ENCODE peak calls at places on chromosomes 3 and 15, in five cellular contexts. L, C, B, R and T are unnamed samples.

GRCh38 chr3:56339671-56340070 is 128.6 kb downstream of the ERC2 start:
- DNase-seq in B (no peak), C (no peak), R (no peak), L (no peak), T (no peak)

GRCh38 chr3:183116051-183116614 is 16.8 kb upstream of the MCCC1 start:
- DNase-seq in C (no peak), B (no peak), R (peak), L (peak), T (no peak)

GRCh38 chr3:115843206-115843605 is 219.9 kb downstream of the GAP43 start:
- DNase-seq in B (no peak), R (no peak), L (no peak), C (no peak), T (no peak)

GRCh38 chr3:171553085-171553484 is 92.9 kb upstream of the TNIK start:
- DNase-seq in L (no peak), C (no peak), R (no peak), B (no peak), T (no peak)

GRCh38 chr15:68639926-68640600 is 61.3 kb downstream of the CORO2B start:
- DNase-seq in R (no peak), L (no peak), C (no peak), B (no peak), T (no peak)

GRCh38 chr15:90388462-90389182 is 580 bp downstream of the IQGAP1 start:
- DNase-seq in B (peak), C (peak), R (peak), L (peak), T (peak)

GRCh38 chr15:99895956-99896311 is 162.7 kb upstream of the LYSMD4 start:
- DNase-seq in L (no peak), B (no peak), R (no peak), C (no peak), T (no peak)

GRCh38 chr3:45008117-45008516 is 18.0 kb upstream of the CLEC3B start:
- DNase-seq in B (peak), L (peak), R (no peak), C (no peak), T (no peak)

GRCh38 chr3:149170672-149171071 is 41.2 kb downstream of the HPS3 start:
- DNase-seq in R (no peak), B (no peak), C (no peak), L (no peak), T (no peak)

GRCh38 chr3:102163039-102163817 is 271.6 kb upstream of the ZPLD1 start:
- DNase-seq in C (peak), L (peak), R (no peak), B (peak), T (no peak)

GRCh38 chr15:89647191-89647851 is 7.9 kb downstream of the KIF7 start:
- DNase-seq in C (peak), B (peak), R (peak), L (peak), T (no peak)

GRCh38 chr3:66537735-66538134 is 36.9 kb upstream of the LRIG1 start:
- DNase-seq in B (no peak), C (no peak), R (no peak), L (no peak), T (no peak)

GRCh38 chr3:53382106-53382505 is 34.8 kb upstream of the DCP1A start:
- DNase-seq in B (peak), L (peak), C (peak), R (no peak), T (no peak)

GRCh38 chr3:175620093-175620492 is 761.0 kb downstream of the NAALADL2 start:
- DNase-seq in C (no peak), L (no peak), R (no peak), B (no peak), T (no peak)

GRCh38 chr3:27713066-27713400 is 9.1 kb downstream of the EOMES start:
- DNase-seq in L (no peak), B (no peak), R (no peak), C (no peak), T (no peak)

GRCh38 chr3:140441006-140441405 is 236.9 kb upstream of the TRIM42 start:
- DNase-seq in R (no peak), L (peak), B (peak), C (peak), T (no peak)

GRCh38 chr3:194720048-194720447 is 34.4 kb downstream of the FAM43A start:
- DNase-seq in B (no peak), C (no peak), L (no peak), R (no peak), T (no peak)

GRCh38 chr15:52013151-52013791 is 5.7 kb upstream of the MAPK6 start:
- DNase-seq in R (no peak), B (peak), C (peak), L (peak), T (no peak)

GRCh38 chr3:42601898-42602581 is 1.6 kb downstream of the NKTR start:
- DNase-seq in C (no peak), R (peak), L (peak), B (peak), T (no peak)

GRCh38 chr3:115912372-115912771 is 289.1 kb downstream of the GAP43 start:
- DNase-seq in B (peak), R (no peak), C (no peak), L (peak), T (no peak)

GRCh38 chr15:40340038-40340739 is 550 bp downstream of the CCDC9B start:
- DNase-seq in R (no peak), B (peak), L (peak), C (peak), T (no peak)

GRCh38 chr15:96345560-96346389 is 15.3 kb downstream of the NR2F2 start:
- DNase-seq in C (peak), L (peak), R (peak), B (peak), T (no peak)

GRCh38 chr15:56587686-56588085 is 122.7 kb upstream of the MNS1 start:
- DNase-seq in B (peak), L (peak), C (no peak), R (no peak), T (no peak)

GRCh38 chr3:185657211-185657610 is 71.1 kb downstream of the SENP2 start:
- DNase-seq in R (no peak), C (no peak), L (no peak), B (no peak), T (no peak)

GRCh38 chr15:79673416-79674123 is 223.2 kb downstream of the MTHFS start:
- DNase-seq in B (peak), C (peak), L (peak), R (peak), T (no peak)

GRCh38 chr3:194256040-194256945 is 94.8 kb downstream of the CPN2 start:
- DNase-seq in R (no peak), B (no peak), L (no peak), C (no peak), T (no peak)

GRCh38 chr15:87227846-87228245 is 1028.7 kb downstream of the NTRK3 start:
- DNase-seq in L (no peak), R (no peak), C (peak), B (peak), T (no peak)

GRCh38 chr15:79265167-79265566 is 17.4 kb upstream of the ANKRD34C start:
- DNase-seq in L (no peak), C (no peak), R (no peak), B (no peak), T (no peak)

GRCh38 chr3:42660898-42661297 is 7.4 kb downstream of the ZBTB47 start:
- DNase-seq in C (no peak), L (no peak), B (no peak), R (peak), T (no peak)

GRCh38 chr3:143139786-143140185 is 20.2 kb downstream of the CHST2 start:
- DNase-seq in C (no peak), L (peak), R (no peak), B (peak), T (no peak)

GRCh38 chr3:106121491-106122289 is 252.9 kb upstream of the CBLB start:
- DNase-seq in R (no peak), L (no peak), B (no peak), C (no peak), T (no peak)

GRCh38 chr3:14200276-14200675 is 21.7 kb downstream of the LSM3 start:
- DNase-seq in L (no peak), C (no peak), B (peak), R (no peak), T (no peak)

GRCh38 chr3:14202874-14203520 is 24.4 kb downstream of the LSM3 start:
- DNase-seq in C (no peak), B (no peak), L (no peak), R (no peak), T (no peak)

GRCh38 chr3:14200841-14201240 is 22.2 kb downstream of the LSM3 start:
- DNase-seq in R (no peak), L (no peak), B (peak), C (no peak), T (no peak)

GRCh38 chr3:14201881-14202684 is 23.5 kb downstream of the LSM3 start:
- DNase-seq in L (no peak), C (no peak), B (no peak), R (no peak), T (no peak)

DNA sequence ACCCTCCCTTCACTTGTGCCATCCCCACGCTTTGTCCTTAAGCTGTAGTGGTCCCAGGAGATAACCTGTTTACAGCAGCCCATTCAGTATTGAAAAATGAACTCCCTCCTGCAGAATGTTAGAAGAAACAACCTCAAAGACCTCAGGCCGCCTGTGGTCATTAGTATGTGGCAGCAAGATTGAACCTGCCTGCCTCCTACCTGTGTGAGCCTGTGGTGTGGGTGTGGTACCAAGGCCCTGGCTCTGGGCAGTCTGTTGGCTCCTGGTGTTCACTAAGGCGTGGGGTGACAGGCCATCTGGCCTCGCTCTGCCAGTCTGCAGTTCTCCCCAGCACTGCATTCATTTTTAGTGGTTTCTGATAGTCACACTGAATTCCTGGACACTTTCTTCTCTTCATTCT is 21.0 kb downstream of the LSM3 start:
- DNase-seq in C (no peak), R (no peak), L (no peak), B (no peak), T (no peak)
- TF ChIP-seq CTCF in C (no peak), R (no peak), L (no peak), B (no peak), T (no peak)

DNA sequence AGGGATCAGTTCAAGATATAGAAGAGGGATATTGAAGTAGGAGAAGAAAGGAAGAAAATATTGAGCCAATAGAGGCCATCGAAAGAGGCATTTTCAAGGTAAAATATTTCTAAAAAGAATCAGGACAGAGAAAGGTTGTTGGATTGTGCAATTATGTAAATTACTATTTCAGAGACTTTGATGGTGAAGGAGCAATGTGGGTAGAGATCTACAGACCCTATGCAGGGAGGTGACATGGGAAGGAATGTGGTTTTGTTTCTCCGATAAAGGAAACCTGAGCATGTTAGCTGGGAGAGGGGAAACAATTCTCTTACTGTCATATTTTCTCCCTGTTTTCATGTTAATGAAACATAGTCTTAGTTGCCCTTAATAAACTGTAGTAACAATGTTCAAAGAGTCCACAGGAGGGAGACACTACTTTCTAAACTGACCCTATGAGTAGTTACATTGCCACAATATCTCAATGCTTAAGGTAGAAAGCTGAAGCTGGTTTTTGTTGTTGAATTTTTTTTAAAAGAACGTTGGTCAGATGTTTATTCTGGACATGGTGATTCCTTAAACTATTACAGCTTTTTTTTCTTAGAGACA is 133.3 kb downstream of the GRM7 start:
- DNase-seq in L (peak), R (no peak), B (no peak), C (peak), T (no peak)
- TF ChIP-seq CTCF in L (no peak), R (no peak), B (no peak), C (peak), T (no peak)

DNA sequence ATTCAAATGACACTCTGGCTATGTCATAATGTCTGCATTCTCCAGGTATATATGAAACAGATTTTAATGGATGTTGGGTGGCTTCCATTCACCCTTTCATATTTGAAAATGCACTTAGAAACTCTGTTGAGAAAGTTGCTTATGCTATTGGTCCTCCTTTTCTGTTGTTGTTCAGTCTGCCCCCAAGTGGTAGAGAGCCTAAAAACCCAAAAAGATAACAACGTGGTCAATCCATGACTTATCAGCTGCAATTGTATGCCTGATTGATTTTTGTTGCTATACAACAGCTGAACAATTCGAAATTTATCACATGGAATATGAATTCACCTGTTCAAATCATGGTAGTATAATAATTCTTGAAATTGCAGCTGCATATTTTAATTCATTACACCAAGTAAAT is 279.8 kb downstream of the ROBO2 start:
- DNase-seq in C (no peak), L (peak), B (peak), R (no peak), T (no peak)
- TF ChIP-seq CTCF in C (peak), L (peak), B (peak), R (no peak), T (no peak)

GRCh38 chr3:58305882-58306661 is at the start of the genes HTD2 and RPP14:
- DNase-seq in R (peak), L (peak), B (peak), C (peak), T (peak)

GRCh38 chr3:58308728-58309127 is 2.4 kb downstream of the HTD2 start:
- DNase-seq in L (peak), R (no peak), B (peak), C (no peak), T (no peak)

GRCh38 chr3:58306662-58307286 is 454 bp downstream of the HTD2 start:
- DNase-seq in C (peak), L (peak), R (peak), B (peak), T (no peak)
- TF ChIP-seq CTCF in C (peak), L (peak), R (no peak), B (peak), T (no peak)

GRCh38 chr15:92273732-92274131 is 119.9 kb upstream of the ST8SIA2 start:
- DNase-seq in C (no peak), B (no peak), L (no peak), R (no peak), T (no peak)

GRCh38 chr15:92273286-92273685 is 120.4 kb upstream of the ST8SIA2 start:
- DNase-seq in R (no peak), L (no peak), B (no peak), C (no peak), T (no peak)

GRCh38 chr15:92272106-92272505 is 121.6 kb upstream of the ST8SIA2 start:
- DNase-seq in C (no peak), R (no peak), L (no peak), B (no peak), T (no peak)

DNA sequence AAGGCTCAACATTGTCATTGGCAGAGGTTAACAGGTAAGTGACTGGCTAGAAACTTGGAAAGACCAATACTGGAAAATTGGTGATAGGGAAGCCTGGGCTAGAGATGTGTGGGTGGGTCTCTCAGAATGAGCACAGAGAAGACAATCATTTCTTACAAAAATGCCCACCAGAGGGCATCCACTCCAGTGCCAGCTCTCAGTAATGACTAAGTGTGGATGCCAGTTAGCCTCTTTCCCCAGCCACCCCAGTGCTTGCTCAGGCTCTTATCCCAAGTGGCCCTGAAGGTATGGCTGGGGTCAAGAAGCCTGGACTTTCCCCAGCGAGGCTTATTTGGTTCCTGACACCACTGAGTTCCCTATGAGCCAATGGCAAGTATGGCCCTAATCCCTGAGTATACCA is 115.9 kb upstream of the ST8SIA2 start:
- DNase-seq in R (peak), B (no peak), L (peak), C (peak), T (no peak)
- TF ChIP-seq CTCF in R (no peak), B (no peak), L (peak), C (peak), T (no peak)

DNA sequence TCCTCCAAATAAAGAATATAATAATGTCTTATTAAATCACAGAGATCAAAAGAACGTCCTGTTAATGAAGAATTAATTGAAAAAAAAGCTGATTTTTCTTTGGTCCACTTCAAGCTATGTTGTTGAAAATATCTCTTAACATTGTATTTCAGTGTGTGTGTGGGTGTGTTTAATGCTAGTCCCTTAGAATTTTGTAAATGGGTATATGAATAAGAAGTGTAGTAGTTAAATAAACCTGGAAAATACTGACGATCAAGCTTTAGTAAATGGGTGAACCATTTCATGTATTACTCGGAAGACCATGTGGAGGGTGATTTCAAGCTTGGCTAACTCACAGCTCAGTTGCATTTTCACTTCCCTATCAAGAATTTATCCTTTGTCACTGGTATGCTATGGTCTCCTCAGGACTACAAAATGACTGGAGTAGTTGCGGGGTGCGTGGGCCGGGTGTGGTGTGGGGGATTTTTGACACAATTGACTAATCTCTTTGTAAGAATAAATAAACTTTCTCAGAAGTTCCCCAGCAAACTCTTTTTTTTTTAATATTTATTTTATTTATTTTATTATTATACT is 586.4 kb downstream of the GRM7 start:
- DNase-seq in R (no peak), C (no peak), L (no peak), B (no peak), T (no peak)
- TF ChIP-seq CTCF in R (no peak), C (no peak), L (no peak), B (no peak), T (no peak)